ENCODE peak calls at places on chromosomes 11 and 22, in five cellular contexts. One of them, this sample, is unnamed. For H3K4me1 and H3K36me3, the result is how much of the 10 kb centered on the place peaks cover.

GRCh38 chr22:37753746-37754145 is 54.0 kb upstream of the GCAT start:
- DNase-seq in mucosa of descending colon: no peak
- DNase-seq in left lung: no peak
- DNase-seq in heart right ventricle: no peak
- DNase-seq in left ventricle myocardium inferior: peak
- DNase-seq in this sample: no peak

GRCh38 chr11:96241351-96241841 is 101.6 kb downstream of the MAML2 start:
- DNase-seq in heart right ventricle: no peak
- DNase-seq in mucosa of descending colon: peak
- DNase-seq in left lung: no peak
- DNase-seq in left ventricle myocardium inferior: no peak
- DNase-seq in this sample: peak

GRCh38 chr11:214083-214482 is 6.6 kb downstream of the RIC8A start:
- DNase-seq in left lung: no peak
- DNase-seq in mucosa of descending colon: no peak
- DNase-seq in heart right ventricle: no peak
- DNase-seq in left ventricle myocardium inferior: no peak
- DNase-seq in this sample: no peak

GRCh38 chr22:24285245-24285644 is 14.6 kb downstream of the SPECC1L start:
- DNase-seq in heart right ventricle: no peak
- DNase-seq in left lung: no peak
- DNase-seq in left ventricle myocardium inferior: no peak
- DNase-seq in mucosa of descending colon: no peak
- DNase-seq in this sample: no peak

GRCh38 chr11:62433141-62433543 is 14.3 kb downstream of the SCGB1A1 start:
- DNase-seq in heart right ventricle: no peak
- DNase-seq in left lung: no peak
- DNase-seq in left ventricle myocardium inferior: no peak
- DNase-seq in mucosa of descending colon: no peak
- DNase-seq in this sample: no peak

GRCh38 chr11:59174664-59175033 is 2.7 kb downstream of the DTX4 start:
- DNase-seq in left lung: no peak
- DNase-seq in left ventricle myocardium inferior: no peak
- DNase-seq in heart right ventricle: no peak
- DNase-seq in mucosa of descending colon: peak
- DNase-seq in this sample: peak

GRCh38 chr11:27460571-27460970 is 12.0 kb downstream of the LGR4 start:
- DNase-seq in left lung: no peak
- DNase-seq in heart right ventricle: no peak
- DNase-seq in left ventricle myocardium inferior: no peak
- DNase-seq in mucosa of descending colon: no peak
- DNase-seq in this sample: no peak

GRCh38 chr22:50737728-50738648 is at the start of gene ACR:
- DNase-seq in mucosa of descending colon: no peak
- DNase-seq in left lung: no peak
- DNase-seq in left ventricle myocardium inferior: no peak
- DNase-seq in heart right ventricle: no peak
- DNase-seq in this sample: peak

GRCh38 chr11:121530257-121530656 is 77.5 kb upstream of the SORL1-AS1 start:
- DNase-seq in mucosa of descending colon: no peak
- DNase-seq in left ventricle myocardium inferior: no peak
- DNase-seq in heart right ventricle: no peak
- DNase-seq in left lung: no peak
- DNase-seq in this sample: no peak

GRCh38 chr11:17564687-17565042 is 17.6 kb downstream of the OTOG start:
- DNase-seq in left lung: no peak
- DNase-seq in mucosa of descending colon: no peak
- DNase-seq in heart right ventricle: no peak
- DNase-seq in left ventricle myocardium inferior: no peak
- DNase-seq in this sample: no peak
- TF ChIP-seq CTCF in left lung: no peak
- TF ChIP-seq CTCF in mucosa of descending colon: no peak
- TF ChIP-seq CTCF in heart right ventricle: no peak
- TF ChIP-seq CTCF in left ventricle myocardium inferior: no peak
- TF ChIP-seq CTCF in this sample: no peak

GRCh38 chr11:45092901-45093760 is 53.3 kb upstream of the PRDM11 start:
- DNase-seq in left lung: no peak
- DNase-seq in mucosa of descending colon: no peak
- DNase-seq in heart right ventricle: no peak
- DNase-seq in left ventricle myocardium inferior: no peak
- DNase-seq in this sample: no peak
- H3K4me1 ChIP-seq in left lung: under half
- H3K4me1 ChIP-seq in mucosa of descending colon: under half
- H3K4me1 ChIP-seq in heart right ventricle: under half
- H3K4me1 ChIP-seq in left ventricle myocardium inferior: half or more
- H3K4me1 ChIP-seq in this sample: under half

GRCh38 chr11:69797156-69797555 is 22.0 kb upstream of the FGF4 start:
- DNase-seq in left ventricle myocardium inferior: no peak
- DNase-seq in left lung: no peak
- DNase-seq in heart right ventricle: no peak
- DNase-seq in mucosa of descending colon: no peak
- DNase-seq in this sample: no peak

GRCh38 chr11:69797737-69798528 is 21.3 kb downstream of the FGF3 start:
- DNase-seq in heart right ventricle: no peak
- DNase-seq in mucosa of descending colon: no peak
- DNase-seq in left ventricle myocardium inferior: no peak
- DNase-seq in left lung: no peak
- DNase-seq in this sample: peak

GRCh38 chr11:69800278-69800677 is 18.9 kb downstream of the FGF3 start:
- DNase-seq in heart right ventricle: no peak
- DNase-seq in mucosa of descending colon: no peak
- DNase-seq in left ventricle myocardium inferior: no peak
- DNase-seq in left lung: no peak
- DNase-seq in this sample: no peak

GRCh38 chr11:69799582-69799981 is 19.6 kb downstream of the FGF3 start:
- DNase-seq in left ventricle myocardium inferior: no peak
- DNase-seq in mucosa of descending colon: peak
- DNase-seq in left lung: no peak
- DNase-seq in heart right ventricle: no peak
- DNase-seq in this sample: peak

GRCh38 chr11:69799097-69799496 is 20.1 kb downstream of the FGF3 start:
- DNase-seq in left ventricle myocardium inferior: no peak
- DNase-seq in mucosa of descending colon: no peak
- DNase-seq in left lung: no peak
- DNase-seq in heart right ventricle: no peak
- DNase-seq in this sample: no peak
- H3K36me3 ChIP-seq in left ventricle myocardium inferior: under half
- H3K36me3 ChIP-seq in mucosa of descending colon: under half
- H3K36me3 ChIP-seq in left lung: under half
- H3K36me3 ChIP-seq in heart right ventricle: under half
- H3K36me3 ChIP-seq in this sample: under half

GRCh38 chr11:40271361-40271760 is 1188.1 kb downstream of the LRRC4C start:
- DNase-seq in left ventricle myocardium inferior: no peak
- DNase-seq in mucosa of descending colon: no peak
- DNase-seq in heart right ventricle: no peak
- DNase-seq in left lung: no peak
- DNase-seq in this sample: no peak
- TF ChIP-seq CTCF in left ventricle myocardium inferior: no peak
- TF ChIP-seq CTCF in mucosa of descending colon: no peak
- TF ChIP-seq CTCF in heart right ventricle: no peak
- TF ChIP-seq CTCF in left lung: no peak
- TF ChIP-seq CTCF in this sample: no peak

GRCh38 chr22:40397436-40397835 is 27.0 kb downstream of the SGSM3 start:
- DNase-seq in left ventricle myocardium inferior: no peak
- DNase-seq in heart right ventricle: no peak
- DNase-seq in left lung: no peak
- DNase-seq in mucosa of descending colon: no peak
- DNase-seq in this sample: no peak
- H3K4me1 ChIP-seq in left ventricle myocardium inferior: under half
- H3K4me1 ChIP-seq in heart right ventricle: under half
- H3K4me1 ChIP-seq in left lung: under half
- H3K4me1 ChIP-seq in mucosa of descending colon: under half
- H3K4me1 ChIP-seq in this sample: under half

DNA sequence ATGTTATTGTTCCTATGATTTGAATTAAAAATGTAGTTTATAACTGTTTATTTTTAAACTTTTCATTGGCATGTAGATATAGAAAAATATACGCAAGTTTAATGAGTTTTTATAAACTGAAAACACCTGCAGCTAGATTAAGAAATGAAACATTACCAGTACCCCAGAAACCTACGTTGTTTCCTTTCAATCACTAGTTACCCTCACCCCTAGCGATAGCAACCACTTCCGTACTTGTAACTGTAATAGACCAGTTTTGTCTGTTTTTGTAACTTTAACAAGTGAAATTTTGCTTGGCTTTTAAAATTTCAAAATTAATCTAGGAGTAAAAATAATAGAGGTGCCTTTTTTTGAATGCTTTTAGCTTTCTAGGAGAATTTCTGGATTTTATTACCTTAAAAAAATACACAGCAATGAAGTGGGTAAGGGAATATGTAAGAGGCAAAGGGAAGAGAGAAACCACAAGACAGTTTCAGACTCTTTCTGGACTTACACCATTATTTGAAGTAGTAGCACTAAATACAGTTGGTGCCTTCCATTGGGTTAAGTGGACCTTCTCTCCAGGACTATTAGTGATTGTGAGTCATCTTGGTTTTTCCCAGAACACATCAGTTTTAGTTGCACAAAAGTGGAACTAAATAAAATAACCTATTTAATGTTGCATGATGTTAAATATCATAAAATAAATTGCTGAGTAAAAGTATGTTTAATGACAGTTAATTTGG is 18.7 kb upstream of the NAT10 start:
- DNase-seq in mucosa of descending colon: no peak
- DNase-seq in left lung: no peak
- DNase-seq in left ventricle myocardium inferior: no peak
- DNase-seq in heart right ventricle: no peak
- DNase-seq in this sample: no peak
- H3K36me3 ChIP-seq in mucosa of descending colon: under half
- H3K36me3 ChIP-seq in left lung: under half
- H3K36me3 ChIP-seq in left ventricle myocardium inferior: half or more
- H3K36me3 ChIP-seq in heart right ventricle: half or more
- H3K36me3 ChIP-seq in this sample: under half

GRCh38 chr11:122910775-122911174 is 28.2 kb downstream of the JHY start:
- DNase-seq in left lung: no peak
- DNase-seq in left ventricle myocardium inferior: no peak
- DNase-seq in heart right ventricle: no peak
- DNase-seq in mucosa of descending colon: no peak
- DNase-seq in this sample: peak
- TF ChIP-seq CTCF in left lung: no peak
- TF ChIP-seq CTCF in left ventricle myocardium inferior: peak
- TF ChIP-seq CTCF in heart right ventricle: peak
- TF ChIP-seq CTCF in mucosa of descending colon: no peak
- TF ChIP-seq CTCF in this sample: peak

DNA sequence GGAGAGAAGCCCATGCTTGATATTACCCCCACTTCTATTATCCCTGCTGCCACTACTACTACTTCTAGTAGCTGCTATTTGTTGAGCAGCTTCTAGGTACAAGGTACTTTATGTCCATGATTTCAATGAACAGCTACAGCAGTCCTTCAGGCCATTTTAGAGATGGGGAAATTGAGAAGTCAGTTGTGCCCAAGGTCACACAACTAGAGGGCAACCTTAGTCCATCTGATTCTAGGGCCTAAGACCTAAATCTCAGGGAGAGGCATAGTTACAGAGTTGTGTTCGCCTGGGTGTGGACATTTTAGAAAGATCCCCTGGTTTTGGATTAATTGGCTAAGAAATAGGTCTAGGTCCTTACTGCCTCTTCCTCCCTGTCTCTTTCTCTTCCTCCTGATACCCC is 52.3 kb downstream of the MICAL2 start:
- DNase-seq in left ventricle myocardium inferior: no peak
- DNase-seq in mucosa of descending colon: no peak
- DNase-seq in heart right ventricle: no peak
- DNase-seq in left lung: no peak
- DNase-seq in this sample: no peak
- H3K4me1 ChIP-seq in left ventricle myocardium inferior: half or more
- H3K4me1 ChIP-seq in mucosa of descending colon: half or more
- H3K4me1 ChIP-seq in heart right ventricle: half or more
- H3K4me1 ChIP-seq in left lung: half or more
- H3K4me1 ChIP-seq in this sample: half or more